ENCODE peak calls at places on chromosomes 3 and 15, in seven cellular contexts. O is activated gamma-delta T cell treated with Interleukin-2 at 50 U/mL for 16 hours; U is H9; P is DMS79; I is AG08395; A is NCI-H1092 treated with DMSO at 0.1 percent for 48 hours; Y is activated CD8-positive, alpha-beta memory T cell treated with anti-CD3 and anti-CD28 coated beads for 24 hours. W is an unnamed sample.

GRCh38 chr3:186281172-186281571 is 80.9 kb downstream of the DGKG start:
- DNase-seq in O (no peak), U (no peak), P (no peak), I (peak), A (no peak), Y (no peak), W (peak)

GRCh38 chr3:138945646-138946553 is 1.0 kb downstream of the FOXL2 start:
- DNase-seq in O (no peak), U (peak), P (no peak), I (peak), A (no peak), Y (peak), W (no peak)

GRCh38 chr3:13037458-13038117 is 35.6 kb downstream of the IQSEC1 start:
- DNase-seq in O (no peak), U (no peak), P (no peak), I (no peak), A (no peak), Y (no peak), W (no peak)

GRCh38 chr15:90787881-90788280 is 70.7 kb downstream of the BLM start:
- DNase-seq in O (no peak), U (no peak), P (no peak), I (no peak), A (no peak), Y (no peak), W (no peak)

GRCh38 chr3:15305366-15305844 is 27.0 kb downstream of the SH3BP5 start:
- DNase-seq in O (no peak), U (no peak), P (no peak), I (no peak), A (no peak), Y (no peak), W (no peak)

GRCh38 chr3:27467545-27467944 is 16.6 kb downstream of the SLC4A7 start:
- DNase-seq in O (no peak), U (no peak), P (no peak), I (peak), A (peak), Y (no peak), W (no peak)

GRCh38 chr3:31364711-31365110 is 168.0 kb upstream of the STT3B start:
- DNase-seq in O (no peak), U (no peak), P (no peak), I (peak), A (no peak), Y (no peak), W (peak)

GRCh38 chr15:67190813-67191212 is 63.6 kb downstream of the AAGAB start:
- DNase-seq in O (no peak), U (no peak), P (no peak), I (no peak), A (no peak), Y (no peak), W (no peak)

GRCh38 chr15:76196286-76196948 is 114.9 kb downstream of the ETFA start:
- DNase-seq in O (no peak), U (no peak), P (no peak), I (peak), A (no peak), Y (no peak), W (peak)

GRCh38 chr3:51974963-51975856 is at the start of gene ABHD14A:
- DNase-seq in O (peak), U (peak), P (no peak), I (peak), A (peak), Y (peak), W (no peak)

GRCh38 chr3:13069495-13069894 is 3.7 kb downstream of the IQSEC1 start:
- DNase-seq in O (peak), U (no peak), P (no peak), I (no peak), A (no peak), Y (peak), W (no peak)

GRCh38 chr3:72343078-72343477 is 505.2 kb downstream of the SHQ1 start:
- DNase-seq in O (peak), U (no peak), P (no peak), I (peak), A (no peak), Y (no peak), W (no peak)

GRCh38 chr3:39086066-39086657 is 21.3 kb downstream of the GORASP1 start:
- DNase-seq in O (no peak), U (no peak), P (no peak), I (no peak), A (no peak), Y (no peak), W (no peak)

GRCh38 chr3:155202626-155203025 is 90.9 kb downstream of the STRIT1 start:
- DNase-seq in O (no peak), U (no peak), P (no peak), I (peak), A (no peak), Y (no peak), W (peak)

GRCh38 chr3:150443331-150443741 is 35.2 kb downstream of the TSC22D2 start:
- DNase-seq in O (no peak), U (no peak), P (no peak), I (no peak), A (no peak), Y (no peak), W (peak)

GRCh38 chr15:99076555-99077308 is 28.1 kb upstream of the SYNM start:
- DNase-seq in O (peak), U (peak), P (peak), I (peak), A (peak), Y (peak), W (peak)

GRCh38 chr15:89761009-89761831 is 10.2 kb upstream of the MESP1 start:
- DNase-seq in O (no peak), U (no peak), P (no peak), I (no peak), A (no peak), Y (no peak), W (no peak)

GRCh38 chr15:23570466-23570865 is 5.0 kb downstream of the MKRN3 start:
- DNase-seq in O (no peak), U (no peak), P (no peak), I (no peak), A (no peak), Y (no peak), W (no peak)

GRCh38 chr3:37712918-37713819 is 148.5 kb upstream of the CTDSPL start:
- DNase-seq in O (no peak), U (no peak), P (no peak), I (peak), A (no peak), Y (no peak), W (no peak)

GRCh38 chr3:139302084-139302800 is 41.6 kb upstream of the MRPS22 start:
- DNase-seq in O (no peak), U (no peak), P (no peak), I (peak), A (no peak), Y (no peak), W (peak)

W was measured in skeletal muscle cell.